ENCODE peak calls at places on chromosomes 5 and 9, in six cellular contexts. V is A549, J is HepG2, T is endothelial cell of umbilical vein, D is K562, K is GM12878. S is an unnamed sample.

GRCh38 chr5:67379761-67380160 is 183.2 kb upstream of the CD180 start:
- DNase-seq in V (no peak), J (no peak), T (no peak), D (no peak), K (no peak), S (no peak)

GRCh38 chr9:93813221-93813620 is 141.9 kb downstream of the BARX1 start:
- DNase-seq in V (no peak), J (no peak), T (no peak), D (no peak), K (no peak), S (no peak)

GRCh38 chr9:98826716-98827115 is 19.2 kb downstream of the GALNT12 start:
- DNase-seq in V (no peak), J (no peak), T (no peak), D (no peak), K (no peak), S (no peak)

GRCh38 chr5:161530700-161531099 is 15.8 kb downstream of the GABRB2 start:
- DNase-seq in V (no peak), J (no peak), T (no peak), D (no peak), K (no peak), S (no peak)

GRCh38 chr9:96360976-96361375 is 22.5 kb downstream of the SLC35D2 start:
- DNase-seq in V (no peak), J (no peak), T (no peak), D (no peak), K (no peak), S (no peak)

GRCh38 chr5:468401-468800 is 25.4 kb downstream of the EXOC3 start:
- DNase-seq in V (no peak), J (no peak), T (no peak), D (no peak), K (no peak), S (no peak)

GRCh38 chr5:111747336-111747735 is 9.7 kb downstream of the NREP start:
- DNase-seq in V (no peak), J (no peak), T (peak), D (no peak), K (no peak), S (no peak)

GRCh38 chr5:168691891-168692290 is 112.7 kb upstream of the PANK3 start:
- DNase-seq in V (no peak), J (no peak), T (no peak), D (no peak), K (no peak), S (no peak)

GRCh38 chr5:373710-374602 is 52.4 kb downstream of the AHRR start:
- DNase-seq in V (no peak), J (no peak), T (peak), D (peak), K (no peak), S (peak)

GRCh38 chr5:144594919-144595318 is 424.2 kb downstream of the KCTD16 start:
- DNase-seq in V (no peak), J (no peak), T (no peak), D (no peak), K (no peak), S (no peak)

GRCh38 chr9:38380872-38381534 is 11.5 kb upstream of the ALDH1B1 start:
- DNase-seq in V (peak), J (peak), T (no peak), D (peak), K (no peak), S (no peak)

GRCh38 chr9:33946779-33947535 is 101.7 kb downstream of the UBAP2 start:
- DNase-seq in V (peak), J (no peak), T (peak), D (no peak), K (no peak), S (no peak)

GRCh38 chr9:33939924-33940874 is 108.5 kb downstream of the UBAP2 start:
- DNase-seq in V (peak), J (peak), T (no peak), D (no peak), K (no peak), S (no peak)

GRCh38 chr9:33943389-33943788 is 105.3 kb downstream of the UBAP2 start:
- DNase-seq in V (no peak), J (no peak), T (peak), D (no peak), K (no peak), S (no peak)

DNA sequence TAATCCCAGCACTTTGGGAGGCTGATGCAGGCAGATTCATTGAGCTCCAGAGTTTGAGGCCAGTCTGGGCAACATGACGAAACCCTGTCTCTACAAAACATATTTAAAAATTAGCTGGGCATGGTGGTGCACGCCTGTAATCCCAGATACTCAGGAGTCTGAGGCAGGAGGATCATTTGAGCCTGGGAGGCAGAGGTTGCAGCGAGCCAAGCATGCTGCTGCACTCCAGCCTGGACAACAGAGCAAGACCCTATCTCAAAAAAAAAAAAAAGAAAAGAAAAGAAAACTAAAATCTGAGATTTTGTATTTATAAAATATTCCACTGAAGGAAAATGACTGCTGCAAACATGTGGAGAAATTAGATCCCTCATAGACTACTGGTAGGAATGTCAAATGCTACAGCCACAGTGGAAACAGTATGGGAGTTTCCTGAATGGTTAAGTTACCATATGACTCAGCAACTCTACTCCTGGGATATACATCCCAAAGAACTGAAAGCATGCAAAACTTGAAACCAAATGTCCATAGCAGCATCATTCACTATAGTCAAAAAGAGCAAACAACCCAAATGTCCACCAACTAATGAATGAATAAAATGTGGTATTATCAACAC is 106.1 kb downstream of the UBAP2 start:
- DNase-seq in V (peak), J (peak), T (peak), D (no peak), K (no peak), S (no peak)
- TF ChIP-seq MYC in V (no peak), J (no peak), T (no peak), D (no peak), K (no peak), S (no peak)

DNA sequence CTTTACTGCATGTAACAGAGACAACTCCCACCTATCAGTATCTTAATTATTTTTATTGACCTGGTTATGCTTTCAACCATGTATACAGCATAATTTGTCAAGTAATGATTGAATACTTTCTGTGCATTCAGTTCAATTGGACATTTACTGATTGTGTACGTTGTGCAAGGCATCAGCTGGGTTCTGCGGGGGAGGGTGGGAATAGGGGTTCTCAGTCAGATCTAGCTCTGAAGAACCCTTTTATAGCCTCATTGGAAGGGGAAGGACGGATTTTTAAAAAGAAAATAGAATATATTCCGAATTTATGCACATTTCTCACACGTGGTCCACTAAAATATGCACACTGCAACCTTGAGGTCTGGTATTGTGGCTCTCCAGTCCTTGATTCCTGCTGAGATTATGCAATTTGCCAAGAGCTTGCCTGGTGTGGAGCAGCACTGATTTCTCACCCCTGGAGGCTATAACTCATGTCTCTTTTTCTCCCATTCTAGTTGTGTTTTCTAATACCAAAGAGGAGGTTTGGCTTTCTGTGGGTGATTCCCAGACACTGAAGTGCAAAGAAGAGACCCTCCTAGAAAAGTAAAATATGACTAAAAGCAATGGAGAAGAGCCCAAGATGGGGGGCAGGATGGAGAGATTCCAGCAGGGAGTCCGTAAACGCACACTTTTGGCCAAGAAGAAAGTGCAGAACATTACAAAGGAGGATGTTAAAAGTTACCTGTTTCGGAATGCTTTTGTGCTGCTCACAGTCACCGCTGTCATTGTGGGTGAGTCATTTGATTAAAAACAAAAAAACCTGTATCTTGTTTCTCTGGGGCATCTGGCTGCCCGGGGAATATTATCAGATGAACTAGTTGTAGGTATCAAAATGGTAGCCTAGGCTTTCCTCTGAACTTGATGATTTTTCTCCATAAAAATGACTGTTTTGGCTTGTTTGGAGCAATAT is 1.7 kb downstream of the SLC1A3 start:
- DNase-seq in V (no peak), J (no peak), T (no peak), D (no peak), K (no peak), S (peak)
- H3K4me3 ChIP-seq in V (no peak), J (no peak), T (no peak), D (no peak), K (no peak), S (no peak)

GRCh38 chr5:153360860-153361259 is 129.6 kb upstream of the GRIA1 start:
- DNase-seq in V (no peak), J (no peak), T (no peak), D (no peak), K (no peak), S (no peak)
- TF ChIP-seq MYC in V (no peak), J (no peak), T (no peak), D (no peak), K (no peak), S (no peak)

GRCh38 chr5:1551913-1552312 is 28.2 kb upstream of the LPCAT1 start:
- DNase-seq in V (no peak), J (no peak), T (no peak), D (no peak), K (no peak), S (no peak)
- H3K4me3 ChIP-seq in V (no peak), J (no peak), T (no peak), D (no peak), K (no peak), S (no peak)

GRCh38 chr5:98843481-98843880 is 70.0 kb downstream of the RGMB start:
- DNase-seq in V (no peak), J (no peak), T (no peak), D (peak), K (no peak), S (no peak)

GRCh38 chr5:98839469-98840383 is 66.3 kb downstream of the RGMB start:
- DNase-seq in V (peak), J (peak), T (no peak), D (peak), K (no peak), S (peak)

GRCh38 chr5:98836175-98836574 is 62.7 kb downstream of the RGMB start:
- DNase-seq in V (no peak), J (no peak), T (no peak), D (no peak), K (no peak), S (no peak)

GRCh38 chr5:98844865-98845264 is 71.4 kb downstream of the RGMB start:
- DNase-seq in V (no peak), J (no peak), T (no peak), D (no peak), K (no peak), S (no peak)

DNA sequence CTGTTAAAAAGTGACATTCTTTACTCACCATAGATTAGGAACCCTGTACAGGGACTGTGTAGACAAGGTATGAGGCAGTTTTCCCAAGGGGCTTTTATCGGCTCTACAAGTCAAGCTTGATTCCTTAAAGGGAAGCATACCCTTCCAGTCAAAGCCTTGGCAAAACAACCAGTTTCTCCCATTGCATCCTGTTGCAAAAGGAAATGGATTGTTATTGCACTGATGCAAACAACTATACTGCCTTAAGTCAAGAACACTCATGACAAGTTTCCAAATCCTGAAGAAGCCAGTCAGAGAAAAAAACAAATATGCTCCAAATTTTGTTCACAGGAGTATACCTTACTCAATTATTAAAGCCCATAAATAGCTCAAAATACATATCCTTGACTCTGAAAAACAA is 67.5 kb downstream of the RGMB start:
- DNase-seq in V (no peak), J (no peak), T (peak), D (no peak), K (no peak), S (no peak)
- TF ChIP-seq MYC in V (no peak), J (no peak), T (no peak), D (no peak), K (no peak), S (no peak)

DNA sequence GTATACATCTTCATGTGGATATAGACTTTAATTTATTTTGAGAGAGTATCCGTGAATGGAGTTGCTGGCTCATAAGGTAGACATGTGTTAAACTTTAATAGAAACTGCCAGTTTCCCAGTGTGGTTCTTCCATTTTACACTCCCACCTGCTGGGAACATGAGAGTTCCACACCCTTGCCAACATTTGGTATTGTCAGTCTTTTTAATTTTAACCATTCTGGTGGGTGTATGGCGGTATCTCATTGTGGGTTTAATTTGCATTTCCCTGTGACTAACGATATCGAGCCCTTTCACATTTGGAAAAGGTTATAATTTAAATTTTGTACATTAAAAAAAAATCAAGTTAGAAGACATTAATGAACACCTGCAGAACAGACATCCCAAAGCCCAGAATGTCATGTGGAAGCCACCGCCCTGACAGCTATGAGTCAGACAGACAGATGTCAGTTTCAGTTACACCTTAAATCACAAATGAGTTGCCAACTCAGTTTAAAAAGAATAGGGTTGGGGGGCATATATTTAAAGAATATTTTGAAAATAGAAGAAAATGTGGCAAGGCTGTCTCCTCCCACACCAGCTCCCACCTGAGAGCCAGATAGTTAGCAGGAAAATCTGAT is 36.9 kb downstream of the ANKRD33B start:
- DNase-seq in V (no peak), J (no peak), T (no peak), D (no peak), K (no peak), S (no peak)
- H3K4me3 ChIP-seq in V (peak), J (no peak), T (no peak), D (no peak), K (peak), S (no peak)

GRCh38 chr5:93162201-93162654 is 418.8 kb downstream of the NR2F1-AS1 start:
- DNase-seq in V (no peak), J (no peak), T (peak), D (no peak), K (no peak), S (peak)

GRCh38 chr5:93163010-93163663 is 417.9 kb downstream of the NR2F1-AS1 start:
- DNase-seq in V (peak), J (no peak), T (peak), D (no peak), K (no peak), S (no peak)

GRCh38 chr5:93158841-93159240 is 422.2 kb downstream of the NR2F1-AS1 start:
- DNase-seq in V (no peak), J (no peak), T (no peak), D (no peak), K (no peak), S (no peak)

GRCh38 chr5:93165559-93165958 is 415.5 kb downstream of the NR2F1-AS1 start:
- DNase-seq in V (no peak), J (no peak), T (no peak), D (no peak), K (no peak), S (no peak)

GRCh38 chr5:93164690-93165089 is 416.3 kb downstream of the NR2F1-AS1 start:
- DNase-seq in V (peak), J (no peak), T (peak), D (no peak), K (no peak), S (no peak)
- TF ChIP-seq MYC in V (no peak), J (no peak), T (no peak), D (no peak), K (no peak), S (no peak)